ENCODE peak calls at places on chromosomes 4 and X, in nine cellular contexts. One of them, this sample, is unnamed.

GRCh38 chrX:120769576-120770341 is 105.9 kb downstream of the CT47B1 start:
- DNase-seq in activated gamma-delta T cell treated with Interleukin-2 at 50 U/mL for 16 hours: no peak
- DNase-seq in GM06990: peak; percentile 13
- DNase-seq in mesendoderm: peak; percentile 28
- DNase-seq in NCI-H1930: no peak
- DNase-seq in activated CD4-positive, alpha-beta T cell treated with anti-CD3 and anti-CD28 coated beads, Interleukin-2, amount 50 U/mL, for 4 hours: no peak
- DNase-seq in LoVo: peak; percentile 16
- DNase-seq in GOT3: no peak
- DNase-seq in glutamatergic neuron: no peak
- DNase-seq in this sample: peak; percentile 0

GRCh38 chr4:11073621-11074051 is 355.1 kb downstream of the HS3ST1 start:
- DNase-seq in GOT3: no peak
- DNase-seq in GM06990: no peak
- DNase-seq in activated CD4-positive, alpha-beta T cell treated with anti-CD3 and anti-CD28 coated beads, Interleukin-2, amount 50 U/mL, for 4 hours: no peak
- DNase-seq in glutamatergic neuron: no peak
- DNase-seq in activated gamma-delta T cell treated with Interleukin-2 at 50 U/mL for 16 hours: no peak
- DNase-seq in LoVo: no peak
- DNase-seq in mesendoderm: peak; percentile 87
- DNase-seq in NCI-H1930: no peak
- DNase-seq in this sample: peak; percentile 36

GRCh38 chrX:119272882-119273806 is 37.1 kb downstream of the PGRMC1 start:
- DNase-seq in glutamatergic neuron: peak; percentile 62
- DNase-seq in activated gamma-delta T cell treated with Interleukin-2 at 50 U/mL for 16 hours: peak; percentile 28
- DNase-seq in mesendoderm: peak; percentile 94
- DNase-seq in GM06990: peak; percentile 20
- DNase-seq in NCI-H1930: no peak
- DNase-seq in LoVo: no peak
- DNase-seq in GOT3: no peak
- DNase-seq in activated CD4-positive, alpha-beta T cell treated with anti-CD3 and anti-CD28 coated beads, Interleukin-2, amount 50 U/mL, for 4 hours: peak; percentile 25
- DNase-seq in this sample: no peak

GRCh38 chrX:40006025-40007017 is 91.4 kb downstream of the BCOR start:
- DNase-seq in activated gamma-delta T cell treated with Interleukin-2 at 50 U/mL for 16 hours: no peak
- DNase-seq in activated CD4-positive, alpha-beta T cell treated with anti-CD3 and anti-CD28 coated beads, Interleukin-2, amount 50 U/mL, for 4 hours: peak; percentile 17
- DNase-seq in GOT3: no peak
- DNase-seq in LoVo: no peak
- DNase-seq in mesendoderm: peak; percentile 85
- DNase-seq in NCI-H1930: no peak
- DNase-seq in GM06990: no peak
- DNase-seq in glutamatergic neuron: peak; percentile 68
- DNase-seq in this sample: no peak

GRCh38 chr4:81982846-81983540 is 390.8 kb downstream of the HNRNPD start:
- DNase-seq in activated gamma-delta T cell treated with Interleukin-2 at 50 U/mL for 16 hours: no peak
- DNase-seq in LoVo: no peak
- DNase-seq in mesendoderm: no peak
- DNase-seq in GM06990: no peak
- DNase-seq in activated CD4-positive, alpha-beta T cell treated with anti-CD3 and anti-CD28 coated beads, Interleukin-2, amount 50 U/mL, for 4 hours: no peak
- DNase-seq in NCI-H1930: no peak
- DNase-seq in glutamatergic neuron: no peak
- DNase-seq in GOT3: no peak
- DNase-seq in this sample: no peak

GRCh38 chr4:15493411-15493810 is 23.7 kb downstream of the CC2D2A start:
- DNase-seq in activated CD4-positive, alpha-beta T cell treated with anti-CD3 and anti-CD28 coated beads, Interleukin-2, amount 50 U/mL, for 4 hours: no peak
- DNase-seq in GM06990: no peak
- DNase-seq in LoVo: no peak
- DNase-seq in mesendoderm: no peak
- DNase-seq in NCI-H1930: no peak
- DNase-seq in GOT3: no peak
- DNase-seq in activated gamma-delta T cell treated with Interleukin-2 at 50 U/mL for 16 hours: no peak
- DNase-seq in glutamatergic neuron: no peak
- DNase-seq in this sample: no peak

GRCh38 chr4:185020293-185020808 is 2.1 kb downstream of the HELT start:
- DNase-seq in GM06990: no peak
- DNase-seq in mesendoderm: peak; percentile 61
- DNase-seq in glutamatergic neuron: peak; percentile 49
- DNase-seq in activated CD4-positive, alpha-beta T cell treated with anti-CD3 and anti-CD28 coated beads, Interleukin-2, amount 50 U/mL, for 4 hours: no peak
- DNase-seq in activated gamma-delta T cell treated with Interleukin-2 at 50 U/mL for 16 hours: no peak
- DNase-seq in GOT3: no peak
- DNase-seq in LoVo: no peak
- DNase-seq in NCI-H1930: no peak
- DNase-seq in this sample: no peak

GRCh38 chr4:73998040-73999011 is at the start of gene CXCL5:
- DNase-seq in NCI-H1930: no peak
- DNase-seq in activated CD4-positive, alpha-beta T cell treated with anti-CD3 and anti-CD28 coated beads, Interleukin-2, amount 50 U/mL, for 4 hours: no peak
- DNase-seq in GM06990: no peak
- DNase-seq in activated gamma-delta T cell treated with Interleukin-2 at 50 U/mL for 16 hours: no peak
- DNase-seq in GOT3: no peak
- DNase-seq in mesendoderm: peak; percentile 90
- DNase-seq in glutamatergic neuron: peak; percentile 60
- DNase-seq in LoVo: no peak
- DNase-seq in this sample: no peak

GRCh38 chrX:153651540-153652079 is 4.6 kb downstream of the DUSP9 start:
- DNase-seq in mesendoderm: peak; percentile 47
- DNase-seq in LoVo: no peak
- DNase-seq in GOT3: no peak
- DNase-seq in glutamatergic neuron: no peak
- DNase-seq in activated CD4-positive, alpha-beta T cell treated with anti-CD3 and anti-CD28 coated beads, Interleukin-2, amount 50 U/mL, for 4 hours: no peak
- DNase-seq in GM06990: no peak
- DNase-seq in NCI-H1930: no peak
- DNase-seq in activated gamma-delta T cell treated with Interleukin-2 at 50 U/mL for 16 hours: peak; percentile 3
- DNase-seq in this sample: no peak

GRCh38 chr4:186201535-186202230 is 10.3 kb downstream of the CYP4V2 start:
- DNase-seq in mesendoderm: peak; percentile 71
- DNase-seq in LoVo: no peak
- DNase-seq in activated gamma-delta T cell treated with Interleukin-2 at 50 U/mL for 16 hours: peak; percentile 39
- DNase-seq in glutamatergic neuron: peak; percentile 40
- DNase-seq in NCI-H1930: no peak
- DNase-seq in GOT3: no peak
- DNase-seq in GM06990: peak; percentile 70
- DNase-seq in activated CD4-positive, alpha-beta T cell treated with anti-CD3 and anti-CD28 coated beads, Interleukin-2, amount 50 U/mL, for 4 hours: peak; percentile 47
- DNase-seq in this sample: no peak

GRCh38 chr4:38179690-38180299 is 219.6 kb downstream of the PTTG2 start:
- DNase-seq in GM06990: no peak
- DNase-seq in NCI-H1930: peak; percentile 34
- DNase-seq in activated gamma-delta T cell treated with Interleukin-2 at 50 U/mL for 16 hours: peak; percentile 72
- DNase-seq in mesendoderm: peak; percentile 74
- DNase-seq in activated CD4-positive, alpha-beta T cell treated with anti-CD3 and anti-CD28 coated beads, Interleukin-2, amount 50 U/mL, for 4 hours: peak; percentile 71
- DNase-seq in GOT3: peak; percentile 2
- DNase-seq in LoVo: peak; percentile 81
- DNase-seq in glutamatergic neuron: peak; percentile 76
- DNase-seq in this sample: peak; percentile 73

GRCh38 chr4:108702960-108703359 is 52.6 kb downstream of the OSTC start:
- DNase-seq in NCI-H1930: no peak
- DNase-seq in GM06990: no peak
- DNase-seq in mesendoderm: no peak
- DNase-seq in LoVo: no peak
- DNase-seq in glutamatergic neuron: no peak
- DNase-seq in GOT3: no peak
- DNase-seq in activated CD4-positive, alpha-beta T cell treated with anti-CD3 and anti-CD28 coated beads, Interleukin-2, amount 50 U/mL, for 4 hours: no peak
- DNase-seq in activated gamma-delta T cell treated with Interleukin-2 at 50 U/mL for 16 hours: no peak
- DNase-seq in this sample: no peak

GRCh38 chrX:30521440-30522182 is 56.0 kb downstream of the TASL start:
- DNase-seq in NCI-H1930: no peak
- DNase-seq in GOT3: no peak
- DNase-seq in activated CD4-positive, alpha-beta T cell treated with anti-CD3 and anti-CD28 coated beads, Interleukin-2, amount 50 U/mL, for 4 hours: no peak
- DNase-seq in mesendoderm: peak; percentile 25
- DNase-seq in GM06990: no peak
- DNase-seq in LoVo: no peak
- DNase-seq in activated gamma-delta T cell treated with Interleukin-2 at 50 U/mL for 16 hours: no peak
- DNase-seq in glutamatergic neuron: no peak
- DNase-seq in this sample: peak; percentile 16

GRCh38 chr4:90183254-90183653 is 56.1 kb downstream of the CCSER1 start:
- DNase-seq in glutamatergic neuron: no peak
- DNase-seq in GM06990: no peak
- DNase-seq in activated gamma-delta T cell treated with Interleukin-2 at 50 U/mL for 16 hours: no peak
- DNase-seq in LoVo: peak; percentile 53
- DNase-seq in GOT3: no peak
- DNase-seq in activated CD4-positive, alpha-beta T cell treated with anti-CD3 and anti-CD28 coated beads, Interleukin-2, amount 50 U/mL, for 4 hours: no peak
- DNase-seq in mesendoderm: no peak
- DNase-seq in NCI-H1930: peak; percentile 14
- DNase-seq in this sample: no peak

GRCh38 chrX:154797006-154797405 is 8.3 kb downstream of the MPP1 start:
- DNase-seq in glutamatergic neuron: no peak
- DNase-seq in GOT3: no peak
- DNase-seq in activated CD4-positive, alpha-beta T cell treated with anti-CD3 and anti-CD28 coated beads, Interleukin-2, amount 50 U/mL, for 4 hours: no peak
- DNase-seq in LoVo: no peak
- DNase-seq in NCI-H1930: no peak
- DNase-seq in activated gamma-delta T cell treated with Interleukin-2 at 50 U/mL for 16 hours: no peak
- DNase-seq in GM06990: no peak
- DNase-seq in mesendoderm: peak; percentile 57
- DNase-seq in this sample: no peak

GRCh38 chrX:49162620-49163019 is at the start of gene MAGIX:
- DNase-seq in NCI-H1930: no peak
- DNase-seq in LoVo: no peak
- DNase-seq in mesendoderm: no peak
- DNase-seq in glutamatergic neuron: no peak
- DNase-seq in activated gamma-delta T cell treated with Interleukin-2 at 50 U/mL for 16 hours: no peak
- DNase-seq in GOT3: no peak
- DNase-seq in activated CD4-positive, alpha-beta T cell treated with anti-CD3 and anti-CD28 coated beads, Interleukin-2, amount 50 U/mL, for 4 hours: no peak
- DNase-seq in GM06990: no peak
- DNase-seq in this sample: no peak

GRCh38 chr4:109703664-109704351 is 563 bp upstream of the CASP6 start:
- DNase-seq in glutamatergic neuron: no peak
- DNase-seq in activated CD4-positive, alpha-beta T cell treated with anti-CD3 and anti-CD28 coated beads, Interleukin-2, amount 50 U/mL, for 4 hours: no peak
- DNase-seq in LoVo: no peak
- DNase-seq in GOT3: no peak
- DNase-seq in mesendoderm: no peak
- DNase-seq in GM06990: no peak
- DNase-seq in NCI-H1930: no peak
- DNase-seq in activated gamma-delta T cell treated with Interleukin-2 at 50 U/mL for 16 hours: no peak
- DNase-seq in this sample: no peak

GRCh38 chr4:140609548-140610425 is 41.0 kb upstream of the UCP1 start:
- DNase-seq in mesendoderm: peak; percentile 51
- DNase-seq in activated CD4-positive, alpha-beta T cell treated with anti-CD3 and anti-CD28 coated beads, Interleukin-2, amount 50 U/mL, for 4 hours: no peak
- DNase-seq in GM06990: no peak
- DNase-seq in GOT3: no peak
- DNase-seq in LoVo: peak; percentile 42
- DNase-seq in glutamatergic neuron: no peak
- DNase-seq in NCI-H1930: peak; percentile 61
- DNase-seq in activated gamma-delta T cell treated with Interleukin-2 at 50 U/mL for 16 hours: no peak
- DNase-seq in this sample: no peak

GRCh38 chr4:1232661-1233621 is 16.0 kb downstream of the CTBP1 start:
- DNase-seq in activated gamma-delta T cell treated with Interleukin-2 at 50 U/mL for 16 hours: no peak
- DNase-seq in GM06990: no peak
- DNase-seq in NCI-H1930: no peak
- DNase-seq in glutamatergic neuron: no peak
- DNase-seq in mesendoderm: peak; percentile 77
- DNase-seq in LoVo: no peak
- DNase-seq in GOT3: no peak
- DNase-seq in activated CD4-positive, alpha-beta T cell treated with anti-CD3 and anti-CD28 coated beads, Interleukin-2, amount 50 U/mL, for 4 hours: no peak
- DNase-seq in this sample: no peak

GRCh38 chrX:69614896-69615295 is 1.0 kb upstream of the EDA start:
- DNase-seq in activated gamma-delta T cell treated with Interleukin-2 at 50 U/mL for 16 hours: no peak
- DNase-seq in NCI-H1930: no peak
- DNase-seq in GM06990: no peak
- DNase-seq in LoVo: no peak
- DNase-seq in activated CD4-positive, alpha-beta T cell treated with anti-CD3 and anti-CD28 coated beads, Interleukin-2, amount 50 U/mL, for 4 hours: no peak
- DNase-seq in mesendoderm: no peak
- DNase-seq in GOT3: no peak
- DNase-seq in glutamatergic neuron: no peak
- DNase-seq in this sample: no peak

GRCh38 chr4:99868126-99868596 is 26.1 kb downstream of the LAMTOR3 start:
- DNase-seq in LoVo: no peak
- DNase-seq in mesendoderm: peak; percentile 64
- DNase-seq in GOT3: no peak
- DNase-seq in glutamatergic neuron: no peak
- DNase-seq in GM06990: no peak
- DNase-seq in activated CD4-positive, alpha-beta T cell treated with anti-CD3 and anti-CD28 coated beads, Interleukin-2, amount 50 U/mL, for 4 hours: no peak
- DNase-seq in activated gamma-delta T cell treated with Interleukin-2 at 50 U/mL for 16 hours: no peak
- DNase-seq in NCI-H1930: no peak
- DNase-seq in this sample: no peak

GRCh38 chrX:88136328-88136727 is 610.7 kb upstream of the CPXCR1 start:
- DNase-seq in mesendoderm: peak; percentile 1
- DNase-seq in activated gamma-delta T cell treated with Interleukin-2 at 50 U/mL for 16 hours: no peak
- DNase-seq in activated CD4-positive, alpha-beta T cell treated with anti-CD3 and anti-CD28 coated beads, Interleukin-2, amount 50 U/mL, for 4 hours: no peak
- DNase-seq in NCI-H1930: no peak
- DNase-seq in GOT3: no peak
- DNase-seq in GM06990: no peak
- DNase-seq in glutamatergic neuron: no peak
- DNase-seq in LoVo: no peak
- DNase-seq in this sample: no peak

This sample was measured in T1000.